ENCODE peak calls at places on chromosomes 6 and 20, in five cellular contexts. A, D, B, H and Z are unnamed samples.

GRCh38 chr20:11159728-11160127 is 485.9 kb upstream of the JAG1 start:
- DNase-seq in B (no peak), A (no peak), H (peak), D (no peak), Z (no peak)

GRCh38 chr20:63775096-63775978 is 35.8 kb downstream of the SLC2A4RG start:
- DNase-seq in H (no peak), A (no peak), D (no peak), B (no peak), Z (no peak)

GRCh38 chr6:20845592-20845991 is 311.3 kb downstream of the CDKAL1 start:
- DNase-seq in D (no peak), H (no peak), A (no peak), B (no peak), Z (no peak)

GRCh38 chr6:150876598-150876997 is 11.1 kb downstream of the MTHFD1L start:
- DNase-seq in D (peak), A (no peak), B (no peak), H (peak), Z (no peak)

GRCh38 chr6:93713974-93714373 is 294.6 kb upstream of the EPHA7 start:
- DNase-seq in A (no peak), D (no peak), H (no peak), B (no peak), Z (no peak)

GRCh38 chr6:21241231-21242130 is 352.1 kb upstream of the SOX4 start:
- DNase-seq in D (no peak), H (no peak), A (no peak), B (peak), Z (no peak)

GRCh38 chr20:14344746-14345145 is 7.3 kb upstream of the FLRT3 start:
- DNase-seq in H (no peak), D (no peak), A (no peak), B (no peak), Z (no peak)

GRCh38 chr6:45757443-45758121 is 258.1 kb downstream of the CLIC5 start:
- DNase-seq in D (no peak), B (no peak), H (no peak), A (no peak), Z (no peak)

GRCh38 chr6:169340395-169340794 is 86.7 kb upstream of the THBS2 start:
- DNase-seq in A (no peak), H (no peak), D (peak), B (peak), Z (no peak)

GRCh38 chr20:46315311-46315710 is 7.0 kb upstream of the CDH22 start:
- DNase-seq in A (no peak), H (no peak), D (no peak), B (no peak), Z (no peak)

GRCh38 chr6:21431526-21431925 is 162.0 kb upstream of the SOX4 start:
- DNase-seq in A (no peak), B (peak), D (no peak), H (no peak), Z (no peak)

GRCh38 chr6:137697267-137697938 is 169.7 kb upstream of the TNFAIP3 start:
- DNase-seq in B (no peak), H (no peak), D (no peak), A (no peak), Z (no peak)

GRCh38 chr6:106146852-106147351 is 60.8 kb downstream of the PRDM1 start:
- DNase-seq in H (no peak), B (peak), A (no peak), D (no peak), Z (no peak)

GRCh38 chr6:34044945-34045595 is 100.8 kb downstream of the GRM4 start:
- DNase-seq in B (no peak), H (no peak), D (no peak), A (no peak), Z (no peak)

GRCh38 chr6:33427585-33428218 is 7.8 kb downstream of the SYNGAP1 start:
- DNase-seq in H (peak), B (peak), A (peak), D (no peak), Z (peak)

DNA sequence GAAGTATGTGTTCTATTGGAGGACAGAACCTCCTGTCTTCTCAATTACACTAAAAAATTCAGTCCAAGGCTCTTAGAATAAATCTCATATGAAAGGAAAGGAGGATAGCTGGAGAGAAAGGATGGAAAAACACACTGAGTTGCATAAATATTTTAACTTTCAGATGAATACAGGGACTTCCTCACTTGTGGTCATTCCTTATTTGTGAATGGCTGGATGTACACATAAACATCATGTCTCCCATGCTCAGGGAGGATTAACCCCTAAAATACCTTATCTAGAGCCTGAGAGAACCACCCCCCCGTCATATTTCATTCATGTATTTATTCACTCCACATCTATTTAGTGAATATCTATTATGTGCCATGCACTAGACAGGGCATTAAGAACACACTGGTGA is 217.6 kb upstream of the CITED2 start:
- DNase-seq in D (no peak), H (no peak), A (no peak), B (no peak), Z (no peak)
- H3K4me3 ChIP-seq in D (no peak), H (no peak), A (no peak), B (no peak), Z (no peak)

GRCh38 chr6:3427740-3428085 is 29.1 kb downstream of the SLC22A23 start:
- DNase-seq in B (no peak), A (no peak), D (peak), H (no peak), Z (peak)
- TF ChIP-seq POLR2A in B (no peak), A (no peak), D (no peak), H (no peak), Z (no peak)

GRCh38 chr20:47357296-47358051 is 975 bp upstream of the ZMYND8 start:
- DNase-seq in A (peak), D (peak), B (peak), H (peak), Z (peak)
- H3K4me3 ChIP-seq in A (peak), D (no peak), B (peak), H (peak), Z (peak)

GRCh38 chr6:152301806-152302568 is 335.2 kb downstream of the SYNE1 start:
- DNase-seq in A (peak), D (peak), H (peak), B (peak), Z (peak)
- TF ChIP-seq POLR2A in A (no peak), D (peak), H (no peak), B (no peak), Z (no peak)

GRCh38 chr6:124955108-124955851 is 7.0 kb upstream of the RNF217 start:
- DNase-seq in B (no peak), H (no peak), A (no peak), D (no peak), Z (no peak)
- H3K4me3 ChIP-seq in B (no peak), H (no peak), A (no peak), D (no peak), Z (no peak)

GRCh38 chr6:26205161-26205624 is 118.0 kb downstream of the HFE start:
- DNase-seq in D (peak), A (peak), H (peak), B (peak), Z (peak)
- TF ChIP-seq POLR2A in D (peak), A (no peak), H (peak), B (peak), Z (no peak)

GRCh38 chr6:12585497-12585958 is 131.0 kb upstream of the PHACTR1 start:
- DNase-seq in A (no peak), D (no peak), B (no peak), H (no peak), Z (no peak)

GRCh38 chr6:12582421-12583110 is 134.0 kb upstream of the PHACTR1 start:
- DNase-seq in H (no peak), A (no peak), B (no peak), D (no peak), Z (no peak)

GRCh38 chr6:12587096-12587495 is 129.5 kb upstream of the PHACTR1 start:
- DNase-seq in H (no peak), B (no peak), D (no peak), A (no peak), Z (no peak)

GRCh38 chr6:12586696-12587095 is 129.9 kb upstream of the PHACTR1 start:
- DNase-seq in H (no peak), A (no peak), B (no peak), D (no peak), Z (no peak)

DNA sequence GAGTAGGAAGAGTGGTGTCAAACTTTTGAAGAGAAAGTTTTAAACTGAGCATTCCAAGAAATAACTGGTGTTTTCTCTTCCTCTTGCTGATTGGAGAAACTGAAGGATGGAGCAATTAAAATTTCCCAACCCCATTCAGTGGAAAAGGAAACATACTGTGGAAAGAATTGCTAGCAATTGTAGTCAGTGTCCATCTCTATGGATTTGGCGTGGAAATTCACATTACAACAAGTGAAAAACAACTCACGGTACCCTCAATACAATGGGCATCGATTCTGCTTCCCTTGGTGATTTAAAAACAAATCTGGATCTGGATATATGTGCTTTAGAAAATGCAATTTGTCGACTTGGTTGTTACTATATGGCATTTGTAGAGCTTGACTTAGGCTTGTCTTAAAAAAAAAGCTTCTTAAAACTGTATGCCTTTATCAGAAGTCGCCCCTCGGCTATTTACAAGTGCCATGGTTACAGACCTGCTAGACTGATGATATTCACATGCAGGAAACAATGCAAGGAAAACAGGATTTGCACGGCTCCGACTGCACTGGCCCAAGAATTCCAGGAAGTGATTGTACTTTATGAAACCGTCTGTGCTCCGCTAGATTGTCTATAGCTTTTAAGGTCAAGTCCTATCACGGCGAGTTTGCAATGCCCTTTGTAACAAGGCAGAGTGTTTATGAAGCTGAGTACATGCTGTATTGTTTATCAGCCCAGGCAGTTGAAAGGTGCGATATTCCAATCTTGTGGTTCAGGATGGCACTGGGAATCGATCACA is 131.7 kb upstream of the PHACTR1 start:
- DNase-seq in H (no peak), A (no peak), D (no peak), B (no peak), Z (no peak)
- H3K4me3 ChIP-seq in H (no peak), A (no peak), D (no peak), B (no peak), Z (no peak)

GRCh38 chr6:138773177-138774091 is at the start of gene CCDC28A:
- DNase-seq in B (peak), H (peak), D (peak), A (peak), Z (peak)
- TF ChIP-seq POLR2A in B (peak), H (peak), D (peak), A (peak), Z (no peak)